ENCODE peak calls at places on chromosomes 4 and X, in ten cellular contexts. P, A, T, N, C, J, H, Z, D and S are unnamed samples.

GRCh38 chrX:30312858-30313257 is 3.7 kb upstream of the NR0B1 start:
- DNase-seq in P (peak; percentile 42), A (no peak), T (no peak), N (no peak), C (no peak), J (no peak), H (no peak), Z (no peak), D (no peak), S (peak; percentile 3)

GRCh38 chr4:87973283-87974169 is 2.0 kb upstream of the SPP1 start:
- DNase-seq in P (peak; percentile 70), A (peak; percentile 43), T (peak; percentile 49), N (peak; percentile 70), C (no peak), J (peak; percentile 94), H (peak; percentile 63), Z (peak; percentile 32), D (peak; percentile 14), S (peak; percentile 80)

GRCh38 chr4:66842401-66842800 is 702.9 kb downstream of the CENPC start:
- DNase-seq in P (no peak), A (no peak), T (no peak), N (no peak), C (no peak), J (no peak), H (no peak), Z (no peak), D (no peak), S (no peak)

GRCh38 chr4:69322055-69322454 is 41.8 kb downstream of the UGT2B28 start:
- DNase-seq in P (peak; percentile 30), A (no peak), T (no peak), N (no peak), C (no peak), J (peak; percentile 21), H (no peak), Z (no peak), D (no peak), S (no peak)

GRCh38 chrX:1444896-1445480 is 7.7 kb downstream of the ASMTL start:
- DNase-seq in P (no peak), A (no peak), T (no peak), N (no peak), C (peak; percentile 10), J (no peak), H (no peak), Z (no peak), D (no peak), S (no peak)

GRCh38 chr4:39883645-39884044 is 94.1 kb downstream of the PDS5A start:
- DNase-seq in P (no peak), A (no peak), T (no peak), N (no peak), C (no peak), J (no peak), H (no peak), Z (no peak), D (no peak), S (no peak)

GRCh38 chr4:177483271-177483670 is 41.0 kb upstream of the AGA start:
- DNase-seq in P (no peak), A (no peak), T (no peak), N (no peak), C (no peak), J (no peak), H (no peak), Z (no peak), D (no peak), S (no peak)

GRCh38 chr4:55854132-55854531 is 684 bp downstream of the EXOC1 start:
- DNase-seq in P (peak; percentile 14), A (no peak), T (no peak), N (no peak), C (no peak), J (no peak), H (peak; percentile 11), Z (no peak), D (no peak), S (no peak)

GRCh38 chr4:4985844-4986243 is 33.4 kb downstream of the CYTL1 start:
- DNase-seq in P (peak; percentile 44), A (no peak), T (peak; percentile 68), N (no peak), C (no peak), J (peak; percentile 33), H (no peak), Z (no peak), D (no peak), S (no peak)

GRCh38 chr4:6419452-6420028 is 52.9 kb downstream of the PPP2R2C start:
- DNase-seq in P (no peak), A (no peak), T (no peak), N (no peak), C (peak; percentile 29), J (peak; percentile 3), H (no peak), Z (no peak), D (no peak), S (no peak)

GRCh38 chr4:123709336-123709735 is 312.7 kb downstream of the SPRY1 start:
- DNase-seq in P (peak; percentile 25), A (no peak), T (no peak), N (no peak), C (no peak), J (no peak), H (no peak), Z (no peak), D (no peak), S (no peak)

GRCh38 chrX:63993936-63994335 is 208.9 kb upstream of the ARHGEF9 start:
- DNase-seq in P (no peak), A (no peak), T (no peak), N (no peak), C (no peak), J (no peak), H (no peak), Z (no peak), D (no peak), S (no peak)

GRCh38 chr4:96016615-96017299 is 176.9 kb downstream of the PDHA2 start:
- DNase-seq in P (peak; percentile 29), A (no peak), T (no peak), N (no peak), C (no peak), J (no peak), H (no peak), Z (no peak), D (no peak), S (peak; percentile 22)

GRCh38 chrX:46670316-46670715 is 88.6 kb downstream of the SLC9A7 start:
- DNase-seq in P (no peak), A (no peak), T (no peak), N (no peak), C (no peak), J (no peak), H (no peak), Z (no peak), D (no peak), S (no peak)

GRCh38 chr4:176150283-176150682 is 45.1 kb downstream of the SPATA4 start:
- DNase-seq in P (peak; percentile 47), A (no peak), T (no peak), N (no peak), C (no peak), J (peak; percentile 46), H (no peak), Z (no peak), D (no peak), S (peak; percentile 36)

GRCh38 chrX:142043196-142043595 is 139.5 kb downstream of the MAGEC1 start:
- DNase-seq in P (no peak), A (no peak), T (no peak), N (no peak), C (no peak), J (no peak), H (no peak), Z (no peak), D (no peak), S (no peak)

GRCh38 chrX:23822397-23822796 is 39.4 kb downstream of the SAT1 start:
- DNase-seq in P (peak; percentile 69), A (no peak), T (no peak), N (no peak), C (no peak), J (peak; percentile 25), H (no peak), Z (no peak), D (no peak), S (no peak)

GRCh38 chr4:105129286-105129685 is 17.4 kb upstream of the TET2 start:
- DNase-seq in P (no peak), A (no peak), T (no peak), N (no peak), C (no peak), J (no peak), H (no peak), Z (no peak), D (no peak), S (no peak)

GRCh38 chr4:137610960-137611359 is 78.7 kb upstream of the PCDH18 start:
- DNase-seq in P (peak; percentile 49), A (no peak), T (peak; percentile 16), N (no peak), C (no peak), J (peak; percentile 16), H (peak; percentile 15), Z (no peak), D (no peak), S (no peak)

GRCh38 chr4:163111588-163111987 is 55.1 kb downstream of the NAF1 start:
- DNase-seq in P (peak; percentile 8), A (no peak), T (peak; percentile 32), N (no peak), C (no peak), J (peak; percentile 4), H (peak; percentile 20), Z (no peak), D (no peak), S (no peak)

GRCh38 chr4:159483110-159483509 is 380.2 kb downstream of the RAPGEF2 start:
- DNase-seq in P (no peak), A (no peak), T (no peak), N (no peak), C (no peak), J (no peak), H (no peak), Z (no peak), D (no peak), S (no peak)

GRCh38 chrX:20743054-20743453 is 476.3 kb upstream of the RPS6KA3 start:
- DNase-seq in P (no peak), A (no peak), T (no peak), N (no peak), C (no peak), J (no peak), H (no peak), Z (no peak), D (no peak), S (no peak)

GRCh38 chr4:163448541-163449203 is 24.9 kb downstream of the TKTL2 start:
- DNase-seq in P (peak; percentile 84), A (no peak), T (peak; percentile 3), N (no peak), C (no peak), J (peak; percentile 28), H (no peak), Z (no peak), D (no peak), S (peak; percentile 34)

GRCh38 chr4:16597829-16598228 is 300.6 kb downstream of the LDB2 start:
- DNase-seq in P (peak; percentile 31), A (no peak), T (no peak), N (no peak), C (no peak), J (peak; percentile 61), H (no peak), Z (no peak), D (no peak), S (no peak)

GRCh38 chr4:682490-683172 is 6.3 kb downstream of the SLC49A3 start:
- DNase-seq in P (no peak), A (no peak), T (no peak), N (peak; percentile 79), C (no peak), J (no peak), H (no peak), Z (no peak), D (no peak), S (no peak)

GRCh38 chrX:34300871-34301270 is 168.8 kb upstream of the FAM47A start:
- DNase-seq in P (peak; percentile 52), A (no peak), T (peak; percentile 17), N (peak; percentile 27), C (no peak), J (peak; percentile 29), H (peak; percentile 29), Z (peak; percentile 38), D (no peak), S (no peak)